ENCODE peak calls at places on chromosomes 11 and 22, in six cellular contexts. R is GM12865, Q is GM04503, H is KG1, B is germinal center, Z is HS-5. W is an unnamed sample.

GRCh38 chr11:11532574-11532973 is 89.2 kb downstream of the GALNT18 start:
- DNase-seq in Z (no peak), H (no peak), Q (no peak), B (no peak), R (no peak), W (no peak)

GRCh38 chr22:45996241-45997076 is 19.5 kb upstream of the WNT7B start:
- DNase-seq in H (no peak), R (peak; percentile 38), B (no peak), Q (no peak), Z (no peak), W (no peak)

GRCh38 chr11:8403310-8403709 is 139.6 kb upstream of the LMO1 start:
- DNase-seq in R (no peak), B (no peak), Q (no peak), Z (no peak), H (no peak), W (no peak)

GRCh38 chr11:73664894-73665293 is 18.5 kb downstream of the PLEKHB1 start:
- DNase-seq in R (no peak), Z (no peak), H (no peak), B (no peak), Q (no peak), W (no peak)

GRCh38 chr11:12773591-12773990 is 99.4 kb downstream of the TEAD1 start:
- DNase-seq in H (no peak), R (no peak), Z (no peak), B (no peak), Q (no peak), W (no peak)

GRCh38 chr22:30876221-30876751 is 92.3 kb downstream of the MORC2 start:
- DNase-seq in Z (no peak), H (no peak), R (no peak), B (no peak), Q (no peak), W (no peak)

GRCh38 chr11:69894126-69895047 is 75.2 kb upstream of the FGF3 start:
- DNase-seq in B (no peak), R (no peak), Q (no peak), Z (no peak), H (no peak), W (no peak)

GRCh38 chr11:30451642-30452041 is 128.7 kb downstream of the ARL14EP start:
- DNase-seq in Q (no peak), H (no peak), R (no peak), Z (no peak), B (no peak), W (no peak)

GRCh38 chr22:25845985-25846745 is 104.2 kb downstream of the MYO18B start:
- DNase-seq in B (no peak), Z (no peak), Q (no peak), R (peak; percentile 70), H (no peak), W (no peak)

GRCh38 chr22:48452766-48453165 is 1374.9 kb downstream of the BRD1 start:
- DNase-seq in H (no peak), B (no peak), Z (no peak), Q (no peak), R (no peak), W (no peak)

GRCh38 chr22:32448980-32449379 is 15.3 kb downstream of the BPIFC start:
- DNase-seq in Q (no peak), Z (no peak), R (no peak), H (no peak), B (no peak), W (no peak)

GRCh38 chr11:46436113-46436512 is 44.5 kb upstream of the CHRM4 start:
- DNase-seq in Z (no peak), H (no peak), B (no peak), R (no peak), Q (no peak), W (no peak)

GRCh38 chr11:65854871-65855837 is 2.8 kb downstream of the CFL1 start:
- DNase-seq in H (no peak), Q (no peak), Z (no peak), B (no peak), R (peak; percentile 1), W (no peak)

GRCh38 chr22:17258015-17258827 is 39.0 kb upstream of the ADA2 start:
- DNase-seq in H (no peak), Z (no peak), R (peak; percentile 99), B (peak; percentile 58), Q (no peak), W (no peak)

GRCh38 chr11:46075168-46075567 is 46.1 kb downstream of the PHF21A start:
- DNase-seq in R (no peak), H (no peak), Q (no peak), Z (no peak), B (no peak), W (no peak)

GRCh38 chr11:132874638-132875037 is 657.7 kb downstream of the OPCML start:
- DNase-seq in Z (peak; percentile 44), B (no peak), H (no peak), R (no peak), Q (peak; percentile 51), W (no peak)

GRCh38 chr22:31585161-31585859 is 76.7 kb downstream of the PISD start:
- DNase-seq in H (no peak), Q (peak; percentile 23), Z (no peak), R (no peak), B (no peak), W (peak; percentile 2)

GRCh38 chr11:34348919-34349318 is 8.9 kb downstream of the ABTB2 start:
- DNase-seq in H (no peak), Q (no peak), B (no peak), R (no peak), Z (no peak), W (no peak)

GRCh38 chr11:64382586-64382985 is 23.6 kb downstream of the RPS6KA4 start:
- DNase-seq in Q (no peak), B (no peak), R (no peak), Z (no peak), H (no peak), W (no peak)

GRCh38 chr11:69867076-69868002 is 48.1 kb upstream of the FGF3 start:
- DNase-seq in R (no peak), Z (no peak), Q (no peak), B (no peak), H (no peak), W (no peak)